ENCODE peak calls at places on chromosomes 11 and 22, in ten cellular contexts. T is B cell; Y is NB4; K is Calu3; J is astrocyte of the cerebellum; O is lower lobe of right lung; F is CD4-positive, alpha-beta T cell; S is tibial artery; Q is body of pancreas; X is neural crest cell. N is an unnamed sample.

GRCh38 chr22:48276933-48277867 is 1514.8 kb downstream of the TBC1D22A start:
- DNase-seq in Y (no peak), X (no peak), S (no peak), J (no peak), K (no peak), O (no peak), F (no peak), Q (no peak), T (no peak), N (no peak)

GRCh38 chr11:132640952-132641351 is 891.3 kb downstream of the OPCML start:
- DNase-seq in Q (no peak), O (no peak), J (no peak), S (no peak), Y (no peak), X (no peak), T (no peak), K (no peak), F (no peak), N (no peak)

GRCh38 chr11:34602245-34602644 is 18.6 kb upstream of the EHF start:
- DNase-seq in S (no peak), K (peak), O (no peak), F (no peak), X (no peak), J (no peak), Y (no peak), Q (peak), T (no peak), N (no peak)

GRCh38 chr11:11288972-11289616 is 64.0 kb downstream of the CSNK2A3 start:
- DNase-seq in F (no peak), Q (no peak), J (no peak), S (no peak), K (no peak), X (no peak), T (no peak), Y (no peak), O (no peak), N (no peak)

GRCh38 chr22:37733625-37734401 is 37.0 kb downstream of the TRIOBP start:
- DNase-seq in K (no peak), T (no peak), J (no peak), S (no peak), Y (no peak), Q (peak), X (no peak), O (no peak), F (no peak), N (no peak)

GRCh38 chr22:29029202-29030000 is 32.2 kb downstream of the C22orf31 start:
- DNase-seq in J (no peak), X (no peak), Y (no peak), S (no peak), F (no peak), K (no peak), T (no peak), O (no peak), Q (no peak), N (no peak)

GRCh38 chr11:66264893-66265292 is 3.5 kb upstream of the RAB1B start:
- DNase-seq in Q (no peak), T (no peak), K (peak), F (no peak), S (no peak), O (no peak), X (no peak), J (no peak), Y (peak), N (peak)

GRCh38 chr11:77779935-77780334 is 40.6 kb downstream of the RSF1 start:
- DNase-seq in O (no peak), Y (peak), Q (no peak), T (no peak), K (no peak), X (no peak), J (peak), F (no peak), S (no peak), N (no peak)

GRCh38 chr11:17602105-17603001 is 55.3 kb downstream of the OTOG start:
- DNase-seq in O (no peak), J (no peak), Q (no peak), S (no peak), X (no peak), F (no peak), K (no peak), T (no peak), Y (no peak), N (peak)

GRCh38 chr11:8624698-8625097 is 30.7 kb upstream of the STK33 start:
- DNase-seq in X (no peak), T (no peak), K (no peak), O (no peak), J (no peak), Q (no peak), Y (no peak), F (no peak), S (no peak), N (no peak)

GRCh38 chr11:48036466-48036865 is 56.1 kb downstream of the PTPRJ start:
- DNase-seq in F (no peak), X (no peak), J (peak), T (no peak), Q (no peak), O (no peak), S (no peak), K (no peak), Y (no peak), N (no peak)

GRCh38 chr11:76694664-76695063 is 24.1 kb upstream of the LRRC32 start:
- DNase-seq in X (no peak), S (no peak), F (no peak), K (no peak), Y (no peak), J (peak), Q (no peak), O (no peak), T (no peak), N (no peak)

GRCh38 chr22:46462726-46463371 is 74.6 kb downstream of the CELSR1 start:
- DNase-seq in X (no peak), S (no peak), K (no peak), Q (no peak), J (peak), F (no peak), Y (no peak), T (no peak), O (no peak), N (no peak)

GRCh38 chr11:58575377-58576020 is at the start of gene LPXN:
- DNase-seq in T (peak), S (no peak), O (no peak), K (no peak), X (no peak), J (no peak), F (peak), Y (peak), Q (no peak), N (no peak)

GRCh38 chr11:101618691-101619090 is 34.9 kb upstream of the TRPC6 start:
- DNase-seq in K (no peak), J (peak), F (no peak), Y (no peak), Q (no peak), O (no peak), T (no peak), S (no peak), X (no peak), N (no peak)

GRCh38 chr11:70944636-70945035 is 307.7 kb downstream of the SHANK2 start:
- DNase-seq in F (no peak), S (no peak), J (no peak), K (no peak), Q (no peak), X (no peak), O (no peak), Y (no peak), T (no peak), N (no peak)
- TF ChIP-seq CTCF in F (no peak), S (no peak), J (no peak), K (no peak), Q (no peak), X (peak), O (no peak), Y (no peak), T (no peak), N (no peak)

DNA sequence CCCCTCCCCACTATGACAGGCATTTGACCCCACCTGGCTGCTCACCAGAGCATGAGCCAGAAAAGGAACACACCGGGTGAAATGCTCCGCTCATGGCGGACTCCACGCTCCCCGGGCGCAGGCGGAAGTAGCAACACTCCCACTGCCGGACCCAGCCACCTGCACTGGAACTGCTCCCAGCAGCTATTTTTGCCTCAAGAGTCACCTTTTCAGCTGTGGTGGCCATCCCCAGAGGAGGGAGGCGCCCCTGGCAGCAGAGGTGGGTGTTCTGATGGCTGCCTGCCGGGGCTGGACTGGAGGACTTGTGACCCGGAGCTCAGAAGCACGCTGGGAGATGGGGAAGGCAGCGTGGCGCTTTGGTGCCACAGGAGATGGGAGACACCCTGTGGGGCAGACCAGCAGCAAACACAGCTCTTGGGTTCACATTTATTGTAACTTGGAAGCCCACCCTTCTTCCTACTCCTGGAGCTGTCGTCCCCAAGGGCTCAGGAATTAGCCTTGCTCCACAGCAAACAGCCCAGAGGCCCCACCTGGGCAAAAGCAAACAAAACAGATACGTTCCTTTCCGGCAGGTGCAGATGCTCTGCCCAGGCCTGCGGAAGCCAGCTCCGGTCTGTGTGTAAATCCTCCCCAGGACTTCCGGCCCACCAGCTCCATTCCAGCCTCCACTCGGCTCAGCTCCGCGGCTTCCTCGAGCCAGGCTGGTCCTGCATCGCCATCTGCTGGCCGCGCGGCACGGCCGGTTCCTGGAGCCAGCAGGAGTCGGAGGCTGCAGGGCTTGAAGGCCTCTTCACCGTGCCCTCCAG is 3.7 kb downstream of the RPS19BP1 start:
- DNase-seq in O (peak), X (peak), T (peak), F (peak), Y (peak), S (peak), Q (peak), J (peak), K (peak), N (peak)
- TF ChIP-seq CTCF in O (peak), X (peak), T (peak), F (peak), Y (peak), S (peak), Q (peak), J (peak), K (peak), N (peak)

GRCh38 chr11:134632347-134633119 is 220.5 kb upstream of the B3GAT1 start:
- DNase-seq in K (no peak), O (no peak), F (no peak), Q (no peak), T (no peak), X (no peak), J (no peak), S (peak), Y (no peak), N (peak)

GRCh38 chr11:134633276-134633675 is 221.2 kb upstream of the B3GAT1 start:
- DNase-seq in S (peak), O (no peak), Y (no peak), J (no peak), Q (no peak), X (no peak), K (no peak), F (no peak), T (no peak), N (no peak)

GRCh38 chr11:134637091-134638015 is 225.3 kb upstream of the B3GAT1 start:
- DNase-seq in O (no peak), K (no peak), S (no peak), X (no peak), Y (no peak), F (no peak), Q (no peak), T (no peak), J (no peak), N (no peak)

GRCh38 chr11:134636071-134636470 is 224.0 kb upstream of the B3GAT1 start:
- DNase-seq in Y (no peak), X (no peak), T (no peak), S (peak), Q (no peak), F (no peak), K (no peak), O (no peak), J (no peak), N (peak)

DNA sequence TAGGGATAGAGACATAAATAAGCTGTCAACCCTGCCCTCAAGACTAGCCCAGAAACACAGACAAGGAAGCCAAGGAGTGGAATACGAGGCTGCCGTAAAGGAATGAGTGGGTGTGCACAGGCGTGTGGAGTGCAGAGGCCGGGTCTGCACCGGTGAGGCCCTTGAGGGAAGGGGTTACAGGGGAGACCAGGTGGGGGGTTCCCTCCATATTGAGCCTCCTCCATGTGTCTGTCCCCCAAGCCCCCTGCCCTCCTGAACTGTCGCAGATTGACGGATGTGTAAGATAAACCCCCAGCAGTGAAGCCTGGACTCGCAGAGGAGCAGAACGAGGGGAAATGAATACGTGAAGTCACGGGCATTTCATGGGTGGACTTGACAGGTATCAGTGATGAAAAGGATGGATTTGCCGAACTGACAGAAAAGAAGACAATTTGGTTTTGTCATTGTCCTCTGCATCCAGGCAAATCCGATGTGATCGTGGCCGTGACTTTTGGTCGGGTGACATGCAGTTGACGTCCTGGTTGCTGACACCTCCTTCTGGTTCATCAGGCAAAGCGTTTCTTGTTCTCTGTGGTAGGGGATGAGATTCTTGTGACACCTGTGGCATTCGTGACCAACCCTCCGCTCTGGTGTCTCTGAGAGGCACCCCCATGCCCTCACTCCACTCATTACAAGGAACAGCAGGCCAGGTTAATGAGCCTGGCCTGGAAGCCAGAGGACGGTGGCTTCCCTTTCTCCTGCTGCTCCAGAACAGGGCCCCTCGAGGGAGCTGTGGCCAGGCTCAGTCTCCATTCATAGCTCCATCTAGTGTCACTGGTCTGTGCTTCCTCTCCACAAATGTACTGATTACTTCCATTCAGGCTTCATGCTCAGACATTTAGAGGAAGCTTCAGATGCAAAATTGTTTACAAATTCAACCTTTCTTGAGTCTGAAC is 223.1 kb upstream of the B3GAT1 start:
- DNase-seq in J (no peak), T (no peak), Q (no peak), Y (peak), X (no peak), K (no peak), F (no peak), O (no peak), S (no peak), N (peak)
- TF ChIP-seq CTCF in J (no peak), T (no peak), Q (no peak), Y (peak), X (no peak), K (no peak), F (no peak), O (no peak), S (no peak), N (no peak)

DNA sequence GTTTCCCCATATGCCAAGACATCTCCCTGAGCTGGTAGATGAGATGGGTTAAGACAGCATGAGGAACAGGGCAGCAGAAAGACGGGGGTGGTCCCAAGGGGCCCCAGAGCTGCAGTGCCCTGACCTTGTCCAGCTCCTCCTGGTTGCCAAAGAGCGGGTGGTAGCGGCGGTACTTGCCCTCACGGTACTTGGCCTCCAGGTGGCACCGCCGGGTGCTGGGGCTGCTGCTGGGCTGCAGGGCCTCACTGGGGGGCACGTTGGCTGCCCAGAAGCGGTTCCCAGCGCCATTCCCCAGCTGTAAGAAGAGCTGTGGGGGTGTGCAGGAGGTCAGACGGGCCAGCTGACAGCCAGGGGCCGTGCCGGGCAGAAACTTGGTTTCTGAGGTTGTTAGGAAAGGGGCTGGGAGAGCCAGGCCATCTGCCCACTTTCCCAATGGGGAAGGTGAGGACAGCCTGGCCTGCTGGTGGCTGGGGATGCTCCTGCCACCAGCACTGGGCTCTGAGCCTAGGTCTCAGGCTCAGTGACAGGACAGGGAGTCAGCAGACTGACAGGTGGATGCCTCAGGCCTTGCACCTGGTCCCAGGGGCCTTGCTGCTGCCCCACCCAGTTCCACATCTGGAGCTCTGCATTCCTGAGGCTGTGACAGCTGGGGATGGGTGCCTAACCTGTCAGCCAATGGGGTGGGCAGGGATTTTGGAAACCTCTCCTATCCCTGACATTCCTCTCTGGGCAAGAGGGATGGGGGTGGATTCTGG is 30.0 kb upstream of the PDE2A start:
- DNase-seq in Y (no peak), T (no peak), X (no peak), F (no peak), S (no peak), J (no peak), K (no peak), Q (no peak), O (no peak), N (no peak)
- TF ChIP-seq CTCF in Y (peak), T (no peak), X (no peak), F (no peak), S (no peak), J (peak), K (no peak), Q (no peak), O (peak), N (no peak)

GRCh38 chr11:32297629-32298028 is 137.7 kb downstream of the WT1 start:
- DNase-seq in J (peak), F (no peak), Y (peak), Q (no peak), T (no peak), X (no peak), S (no peak), O (no peak), K (peak), N (no peak)
- TF ChIP-seq CTCF in J (peak), F (peak), Y (no peak), Q (peak), T (no peak), X (peak), S (no peak), O (peak), K (peak), N (no peak)

GRCh38 chr11:117591316-117592039 is 205.5 kb downstream of the DSCAML1 start:
- DNase-seq in J (no peak), X (no peak), T (no peak), Y (no peak), F (no peak), Q (no peak), S (peak), K (no peak), O (no peak), N (no peak)
- TF ChIP-seq CTCF in J (no peak), X (no peak), T (no peak), Y (no peak), F (no peak), Q (no peak), S (no peak), K (no peak), O (no peak), N (no peak)